ENCODE peak calls at places on chromosome 16, in ten cellular contexts. W, K, D, C, J, A, P, G, S and X are unnamed samples.

GRCh38 chr16:68668266-68668665 is 23.2 kb downstream of the CDH3 start:
- DNase-seq in K (no peak), J (no peak), S (no peak), C (no peak), P (no peak), G (peak), A (peak), D (peak), W (no peak), X (no peak)

GRCh38 chr16:68079616-68080344 is 5.4 kb upstream of the NFATC3 start:
- DNase-seq in K (no peak), J (no peak), S (no peak), P (no peak), C (peak), W (no peak), A (no peak), G (peak), D (peak), X (no peak)

GRCh38 chr16:17345043-17345442 is 125.7 kb downstream of the XYLT1 start:
- DNase-seq in A (no peak), D (no peak), W (no peak), S (no peak), J (no peak), C (peak), K (no peak), P (peak), G (no peak), X (no peak)

GRCh38 chr16:78608305-78608776 is 508.9 kb downstream of the WWOX start:
- DNase-seq in D (no peak), P (no peak), W (no peak), A (no peak), K (no peak), J (no peak), G (no peak), C (no peak), S (no peak), X (no peak)

GRCh38 chr16:85829751-85830445 is 30.4 kb downstream of the COX4I1 start:
- DNase-seq in A (no peak), D (no peak), J (no peak), P (no peak), S (no peak), G (no peak), C (peak), W (no peak), K (no peak), X (no peak)

GRCh38 chr16:10835281-10835931 is 16.8 kb upstream of the TVP23A start:
- DNase-seq in W (no peak), D (peak), K (no peak), S (no peak), J (no peak), A (no peak), G (peak), C (no peak), P (no peak), X (no peak)

GRCh38 chr16:70574595-70575271 is 51.1 kb downstream of the SF3B3 start:
- DNase-seq in D (no peak), K (no peak), C (no peak), P (no peak), A (no peak), G (no peak), S (no peak), J (no peak), W (no peak), X (no peak)

GRCh38 chr16:89200124-89200849 is at the start of gene SLC22A31:
- DNase-seq in G (no peak), K (no peak), J (no peak), W (no peak), S (no peak), P (no peak), D (no peak), A (no peak), C (no peak), X (no peak)

GRCh38 chr16:19288872-19289799 is 3.6 kb downstream of the CLEC19A start:
- DNase-seq in K (no peak), W (no peak), D (no peak), S (no peak), J (no peak), P (no peak), C (no peak), G (no peak), A (no peak), X (no peak)

GRCh38 chr16:75083826-75084225 is 32.8 kb downstream of the LDHD start:
- DNase-seq in D (no peak), C (no peak), A (no peak), P (no peak), S (no peak), K (no peak), W (no peak), G (no peak), J (no peak), X (no peak)

GRCh38 chr16:30902070-30902972 is 5.9 kb downstream of the CTF1 start:
- DNase-seq in G (peak), K (peak), P (peak), D (no peak), J (peak), C (peak), S (peak), A (peak), W (no peak), X (no peak)

GRCh38 chr16:13049688-13050087 is 148.3 kb downstream of the SHISA9 start:
- DNase-seq in S (no peak), C (no peak), D (no peak), K (no peak), W (no peak), J (no peak), A (no peak), P (no peak), G (no peak), X (no peak)

GRCh38 chr16:88377961-88378360 is 4.8 kb upstream of the ZNF469 start:
- DNase-seq in W (no peak), A (no peak), K (no peak), S (no peak), D (no peak), P (no peak), J (no peak), G (no peak), C (peak), X (no peak)

GRCh38 chr16:55542459-55543082 is 23.9 kb upstream of the CAPNS2 start:
- DNase-seq in P (no peak), K (peak), W (no peak), J (peak), D (no peak), G (no peak), C (no peak), A (peak), S (no peak), X (no peak)

GRCh38 chr16:88805340-88805715 is 1.7 kb downstream of the CDT1 start:
- DNase-seq in K (no peak), J (no peak), C (no peak), D (no peak), S (no peak), A (no peak), W (no peak), P (no peak), G (no peak), X (no peak)